ENCODE peak calls at places on chromosomes 1 and 21, in four cellular contexts. W, O, R and V are unnamed samples.
A peak's percentile ranks its signal among the peaks of the same experiment; 100 is the strongest.

GRCh38 chr1:208252126-208252853 is 8.1 kb upstream of the PLXNA2 start:
- DNase-seq in R (peak; percentile 48), W (no peak), O (no peak), V (peak; percentile 56)

GRCh38 chr1:218553197-218553596 is 208.1 kb downstream of the TGFB2 start:
- DNase-seq in O (no peak), W (no peak), R (peak; percentile 69), V (peak; percentile 73)

GRCh38 chr1:182841368-182841988 is 2.3 kb downstream of the DHX9 start:
- DNase-seq in R (peak; percentile 11), W (peak; percentile 72), O (no peak), V (peak; percentile 24)

GRCh38 chr21:14773777-14774345 is 227.7 kb upstream of the SAMSN1 start:
- DNase-seq in W (no peak), R (no peak), O (peak; percentile 12), V (peak; percentile 77)

GRCh38 chr1:247316590-247317197 is 15.0 kb downstream of the ZNF496 start:
- DNase-seq in O (no peak), W (no peak), R (no peak), V (no peak)

GRCh38 chr1:64691631-64692030 is 53.2 kb upstream of the RAVER2 start:
- DNase-seq in R (no peak), O (no peak), W (peak; percentile 48), V (peak; percentile 20)

GRCh38 chr1:196678510-196678884 is 26.7 kb downstream of the CFH start:
- DNase-seq in W (peak; percentile 81), R (peak; percentile 70), O (no peak), V (peak; percentile 51)

GRCh38 chr1:40806724-40807675 is 23.4 kb downstream of the KCNQ4 start:
- DNase-seq in W (no peak), O (no peak), R (no peak), V (no peak)

GRCh38 chr1:36920801-36921405 is 113.4 kb downstream of the GRIK3 start:
- DNase-seq in R (no peak), O (no peak), W (no peak), V (no peak)

GRCh38 chr21:45612096-45613019 is 31.2 kb upstream of the PCBP3 start:
- DNase-seq in W (peak; percentile 90), O (no peak), R (peak; percentile 64), V (peak; percentile 82)

GRCh38 chr1:153375511-153375910 is at the start of gene S100A12:
- DNase-seq in O (no peak), W (peak; percentile 70), R (peak; percentile 91), V (peak; percentile 98)

GRCh38 chr1:3350441-3351261 is 103.8 kb upstream of the ARHGEF16 start:
- DNase-seq in O (no peak), W (no peak), R (no peak), V (no peak)

GRCh38 chr1:112297536-112297935 is 98.5 kb upstream of the CTTNBP2NL start:
- DNase-seq in R (no peak), O (no peak), W (peak; percentile 13), V (no peak)

GRCh38 chr1:183168308-183168707 is 17.8 kb upstream of the LAMC2 start:
- DNase-seq in W (no peak), O (no peak), R (no peak), V (no peak)

GRCh38 chr1:32334864-32335618 is 992 bp downstream of the MARCKSL1 start:
- DNase-seq in R (peak; percentile 24), O (peak; percentile 31), W (peak; percentile 21), V (peak; percentile 46)

GRCh38 chr1:234234199-234234598 is 139.1 kb upstream of the COA6 start:
- DNase-seq in R (no peak), W (no peak), O (no peak), V (no peak)